ENCODE peak calls at places on chromosomes 4 and X, in four cellular contexts. T is fibroblast of pulmonary artery, A is neural crest cell, M is HCT116. J is an unnamed sample.

GRCh38 chr4:145847764-145848163 is 90.9 kb downstream of the ZNF827 start:
- DNase-seq in M (no peak), T (no peak), A (no peak), J (no peak)

GRCh38 chr4:74967324-74967723 is 34.4 kb downstream of the PARM1 start:
- DNase-seq in M (no peak), T (no peak), A (no peak), J (no peak)

GRCh38 chr4:138236035-138236434 is 6.1 kb downstream of the SLC7A11 start:
- DNase-seq in T (no peak), A (no peak), M (no peak), J (no peak)

GRCh38 chrX:119685225-119686066 is 7.5 kb downstream of the SEPTIN6 start:
- DNase-seq in A (no peak), M (no peak), T (no peak), J (no peak)

GRCh38 chrX:43269201-43269600 is 386.9 kb upstream of the MAOA start:
- DNase-seq in M (no peak), A (no peak), T (peak), J (no peak)

GRCh38 chrX:103628386-103629290 is at the start of gene TCEAL1:
- DNase-seq in M (no peak), T (peak), A (peak), J (peak)

GRCh38 chr4:179748837-179749236 is 2306.6 kb upstream of the AGA start:
- DNase-seq in T (no peak), M (no peak), A (no peak), J (no peak)

GRCh38 chr4:113049421-113050355 is at the start of gene ANK2:
- DNase-seq in T (no peak), A (peak), M (no peak), J (peak)

GRCh38 chrX:17798921-17799320 is 61.6 kb downstream of the SCML1 start:
- DNase-seq in T (no peak), A (no peak), M (no peak), J (no peak)

GRCh38 chrX:101260435-101260834 is 30.7 kb downstream of the TAF7L start:
- DNase-seq in A (no peak), T (peak), M (no peak), J (no peak)

GRCh38 chr4:186891859-186892486 is 168.3 kb upstream of the FAT1 start:
- DNase-seq in T (no peak), M (no peak), A (no peak), J (no peak)

GRCh38 chrX:48891402-48892288 is 5.9 kb downstream of the TIMM17B start:
- DNase-seq in T (peak), A (peak), M (peak), J (peak)

GRCh38 chr4:73707918-73708577 is 32.3 kb upstream of the CXCL8 start:
- DNase-seq in M (peak), T (peak), A (no peak), J (no peak)

GRCh38 chr4:8330821-8331566 is 61.4 kb downstream of the HTRA3 start:
- DNase-seq in M (no peak), A (no peak), T (peak), J (peak)

GRCh38 chr4:119781044-119781443 is 152.4 kb upstream of the PDE5A start:
- DNase-seq in T (no peak), M (no peak), A (no peak), J (no peak)

GRCh38 chr4:73895201-73896177 is 26.3 kb downstream of the CXCL1 start:
- DNase-seq in T (peak), A (no peak), M (no peak), J (no peak)

GRCh38 chr4:76410621-76411020 is 10.3 kb downstream of the CCDC158 start:
- DNase-seq in A (no peak), T (no peak), M (no peak), J (no peak)

GRCh38 chr4:53763813-53764597 is 172.7 kb upstream of the LNX1 start:
- DNase-seq in M (no peak), T (peak), A (no peak), J (no peak)

GRCh38 chr4:182704903-182705302 is 212.3 kb downstream of the DCTD start:
- DNase-seq in T (no peak), A (no peak), M (no peak), J (no peak)

GRCh38 chr4:5750052-5750950 is 39.3 kb downstream of the EVC start:
- DNase-seq in T (peak), M (no peak), A (no peak), J (no peak)

GRCh38 chr4:87144346-87144745 is 76.1 kb downstream of the KLHL8 start:
- DNase-seq in T (no peak), M (no peak), A (no peak), J (no peak)

GRCh38 chr4:85430697-85431096 is 44.3 kb upstream of the ARHGAP24 start:
- DNase-seq in A (no peak), M (no peak), T (no peak), J (no peak)

GRCh38 chrX:129529685-129530281 is 6.5 kb upstream of the SMARCA1 start:
- DNase-seq in A (no peak), M (no peak), T (peak), J (no peak)

GRCh38 chr4:15201782-15202181 is 199.5 kb downstream of the CPEB2 start:
- DNase-seq in A (no peak), M (no peak), T (no peak), J (no peak)

GRCh38 chr4:7020290-7020689 is 22.9 kb upstream of the TADA2B start:
- DNase-seq in M (no peak), T (no peak), A (no peak), J (no peak)

GRCh38 chrX:100076031-100076430 is 334.0 kb downstream of the PCDH19 start:
- DNase-seq in A (no peak), T (no peak), M (no peak), J (no peak)

GRCh38 chr4:159358226-159358625 is 255.3 kb downstream of the RAPGEF2 start:
- DNase-seq in M (no peak), T (peak), A (no peak), J (no peak)

DNA sequence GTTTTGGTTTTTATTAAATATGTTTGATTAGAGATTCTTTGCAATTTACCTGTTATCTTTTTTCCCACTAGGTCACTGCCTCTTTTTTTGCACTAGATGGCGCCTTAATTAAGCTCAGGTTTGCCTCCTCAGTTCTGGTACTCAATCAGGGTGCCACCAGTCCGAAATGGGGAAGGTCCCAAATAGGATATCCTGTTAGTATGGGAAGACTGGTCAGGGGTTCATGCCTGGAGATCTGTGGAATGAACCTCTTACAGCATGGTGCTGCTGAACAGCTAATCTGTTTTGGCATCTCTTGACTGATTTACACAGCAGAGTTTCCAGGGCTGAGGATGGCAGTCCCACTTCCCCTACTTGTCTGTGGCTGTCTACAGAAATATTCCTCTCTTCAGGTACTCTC is 24.2 kb upstream of the VSIG1 start:
- DNase-seq in T (peak), M (peak), A (no peak), J (no peak)
- TF ChIP-seq CTCF in T (peak), M (peak), A (peak), J (no peak)

GRCh38 chrX:53077207-53078197 is 4.7 kb upstream of the TSPYL2 start:
- DNase-seq in A (no peak), T (no peak), M (no peak), J (no peak)
- TF ChIP-seq CTCF in A (no peak), T (no peak), M (no peak), J (no peak)

DNA sequence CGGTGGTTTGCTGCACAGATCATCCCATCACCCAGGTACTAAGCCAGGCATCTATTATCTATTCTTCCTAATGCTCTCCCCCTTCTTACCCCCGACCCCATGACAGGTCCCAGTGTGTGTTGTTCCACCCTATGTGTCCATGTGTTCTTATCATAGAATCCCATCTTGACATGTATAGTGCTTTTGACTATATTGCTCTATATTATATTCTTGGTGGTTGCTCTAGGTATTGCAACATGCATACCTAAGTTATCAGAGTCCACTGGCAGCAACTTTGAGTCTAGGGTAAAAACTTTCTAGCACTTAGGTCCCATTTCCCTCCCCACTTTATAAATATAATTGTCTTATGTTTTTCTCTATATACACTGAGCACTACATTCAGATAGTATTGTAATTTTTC is 170.3 kb downstream of the TBX22 start:
- DNase-seq in A (no peak), T (no peak), M (no peak), J (no peak)
- TF ChIP-seq CTCF in A (peak), T (no peak), M (no peak), J (peak)

GRCh38 chr4:133136833-133137232 is 12.3 kb upstream of the PCDH10 start:
- DNase-seq in T (no peak), M (no peak), A (no peak), J (no peak)
- TF ChIP-seq CTCF in T (no peak), M (no peak), A (no peak), J (no peak)

GRCh38 chrX:4277122-4277521 is 563.7 kb upstream of the PRKX start:
- DNase-seq in M (no peak), T (no peak), A (no peak), J (no peak)
- TF ChIP-seq CTCF in M (no peak), T (no peak), A (peak), J (no peak)

GRCh38 chr4:109334129-109334528 is 31.7 kb upstream of the COL25A1 start:
- DNase-seq in T (peak), M (no peak), A (no peak), J (no peak)

GRCh38 chr4:109334596-109335105 is 32.2 kb upstream of the COL25A1 start:
- DNase-seq in M (no peak), A (no peak), T (no peak), J (no peak)

GRCh38 chr4:109332926-109333464 is 30.5 kb upstream of the COL25A1 start:
- DNase-seq in A (no peak), M (no peak), T (peak), J (no peak)
- TF ChIP-seq CTCF in A (no peak), M (peak), T (peak), J (no peak)

DNA sequence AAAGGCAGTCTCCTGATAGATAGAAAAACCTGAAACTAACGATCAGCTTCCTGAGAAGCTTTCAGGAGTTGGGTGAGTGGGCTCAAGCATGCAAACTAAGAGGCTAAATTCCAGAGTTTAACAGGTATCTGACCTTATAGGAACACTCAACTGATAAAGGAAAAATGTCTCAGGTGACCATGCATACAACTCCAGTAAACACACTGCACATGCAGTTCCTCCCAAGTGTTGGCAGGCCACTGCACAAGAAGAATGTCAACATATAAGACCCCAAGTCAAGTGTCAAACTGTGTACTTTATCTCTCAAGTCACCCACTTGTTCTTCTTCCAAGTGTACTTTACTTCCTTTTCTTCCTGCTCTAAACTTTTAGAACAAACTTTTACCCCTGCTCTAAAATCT is 981.2 kb downstream of the FAM133A start:
- DNase-seq in A (no peak), T (no peak), M (no peak), J (no peak)
- TF ChIP-seq CTCF in A (no peak), T (no peak), M (no peak), J (no peak)

J was measured in mesothelial cell of epicardium.